ENCODE peak calls at places on chromosomes 7 and 10, in ten cellular contexts. E is neural progenitor cell; S is endodermal cell; F is sigmoid colon; B is pancreas; Q is right atrium auricular region; C is colonic mucosa; G is neuronal stem cell; J is body of pancreas; R is CD4-positive, alpha-beta memory T cell. Y is an unnamed sample. For H3K4me1, the result is how much of the 10 kb centered on the place peaks cover.

GRCh38 chr10:71486465-71487114 is 89.9 kb downstream of the CDH23 start:
- DNase-seq in E (peak), S (peak), F (no peak), B (no peak), Q (peak), C (peak), G (peak), J (no peak), R (peak), Y (peak)

GRCh38 chr7:85090919-85091567 is 95.8 kb downstream of the SEMA3D start:
- DNase-seq in E (no peak), S (no peak), F (no peak), B (no peak), Q (no peak), C (no peak), G (no peak), J (no peak), R (no peak), Y (no peak)

GRCh38 chr7:44911911-44912310 is 26.6 kb upstream of the PURB start:
- DNase-seq in E (no peak), S (no peak), F (no peak), B (no peak), Q (no peak), C (no peak), G (no peak), J (no peak), R (no peak), Y (peak)

GRCh38 chr7:29495618-29496017 is 68.0 kb upstream of the PRR15 start:
- DNase-seq in E (peak), S (peak), F (no peak), B (no peak), Q (no peak), C (no peak), G (no peak), J (no peak), R (no peak), Y (no peak)

GRCh38 chr7:40299097-40299496 is 164.3 kb downstream of the SUGCT start:
- DNase-seq in E (no peak), S (peak), F (no peak), B (no peak), Q (no peak), C (no peak), G (no peak), J (no peak), R (no peak), Y (no peak)

GRCh38 chr7:91759205-91759863 is 121.2 kb downstream of the MTERF1 start:
- DNase-seq in E (peak), S (peak), F (no peak), B (no peak), Q (no peak), C (peak), G (no peak), J (peak), R (no peak), Y (peak)

GRCh38 chr7:92835851-92836488 is 403 bp downstream of the CDK6 start:
- DNase-seq in E (no peak), S (no peak), F (peak), B (peak), Q (no peak), C (peak), G (no peak), J (peak), R (peak), Y (peak)

GRCh38 chr10:99565166-99565565 is 32.4 kb downstream of the NKX2-3 start:
- DNase-seq in E (no peak), S (no peak), F (no peak), B (no peak), Q (no peak), C (no peak), G (no peak), J (no peak), R (no peak), Y (no peak)

GRCh38 chr7:11239311-11239710 is 265.6 kb downstream of the PHF14 start:
- DNase-seq in E (no peak), S (no peak), F (no peak), B (no peak), Q (no peak), C (no peak), G (no peak), J (no peak), R (no peak), Y (no peak)

GRCh38 chr7:44698046-44698580 is 50.5 kb upstream of the ZMIZ2 start:
- DNase-seq in E (no peak), S (no peak), F (no peak), B (no peak), Q (no peak), C (no peak), G (no peak), J (no peak), R (no peak), Y (no peak)

GRCh38 chr7:17446340-17446739 is 147.9 kb downstream of the AHR start:
- DNase-seq in E (no peak), S (no peak), F (no peak), B (no peak), Q (no peak), C (no peak), G (no peak), J (no peak), R (no peak), Y (no peak)

GRCh38 chr10:119207713-119208552 is 562 bp downstream of the GRK5 start:
- DNase-seq in E (peak), S (peak), F (peak), B (peak), Q (peak), C (peak), G (peak), J (peak), R (peak), Y (peak)

GRCh38 chr7:91566333-91566732 is 302.1 kb downstream of the FZD1 start:
- DNase-seq in E (no peak), S (no peak), F (no peak), B (no peak), Q (no peak), C (no peak), G (no peak), J (no peak), R (no peak), Y (no peak)

GRCh38 chr7:36208997-36209813 is 56.2 kb downstream of the EEPD1 start:
- DNase-seq in E (no peak), S (peak), F (peak), B (no peak), Q (no peak), C (no peak), G (no peak), J (no peak), R (peak), Y (no peak)

GRCh38 chr10:64635906-64636305 is 1114.7 kb downstream of the REEP3 start:
- DNase-seq in E (no peak), S (no peak), F (no peak), B (no peak), Q (no peak), C (no peak), G (no peak), J (no peak), R (no peak), Y (no peak)

GRCh38 chr7:79386688-79387422 is 66.6 kb downstream of the MAGI2 start:
- DNase-seq in E (no peak), S (no peak), F (no peak), B (no peak), Q (no peak), C (no peak), G (no peak), J (no peak), R (no peak), Y (no peak)

GRCh38 chr10:133019191-133019590 is 68.5 kb upstream of the ADGRA1 start:
- DNase-seq in E (no peak), S (no peak), F (no peak), B (peak), Q (no peak), C (no peak), G (no peak), J (no peak), R (no peak), Y (no peak)
- H3K4me1 ChIP-seq in E (under half), S (under half), F (under half), B (under half), Q (under half), C (under half), G (under half), J (under half), R (under half), Y (under half)

DNA sequence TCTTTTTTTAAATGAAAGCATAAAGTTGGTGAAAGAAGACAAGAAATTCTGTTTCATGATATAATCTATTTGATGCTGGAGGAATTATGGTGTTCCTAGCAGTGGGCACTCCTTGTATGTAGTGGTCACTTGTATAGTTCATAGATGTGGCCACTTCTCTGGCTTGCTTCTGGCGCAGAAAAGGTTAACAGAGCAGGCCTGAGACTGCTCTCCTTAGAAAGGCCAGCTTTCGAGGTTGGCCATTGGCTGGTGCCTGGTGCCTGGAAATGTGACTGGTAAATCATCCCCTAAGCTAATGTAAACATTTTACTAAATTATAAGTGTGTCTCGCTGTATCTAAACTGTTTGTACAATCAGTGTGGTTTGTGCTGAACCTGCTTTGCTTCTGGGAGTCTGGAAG is 276.1 kb downstream of the PHTF2 start:
- DNase-seq in E (no peak), S (peak), F (no peak), B (no peak), Q (no peak), C (no peak), G (no peak), J (no peak), R (no peak), Y (no peak)
- H3K4me3 ChIP-seq in E (no peak), S (no peak), F (no peak), B (no peak), Q (no peak), C (no peak), G (no peak), J (no peak), R (no peak), Y (no peak)

DNA sequence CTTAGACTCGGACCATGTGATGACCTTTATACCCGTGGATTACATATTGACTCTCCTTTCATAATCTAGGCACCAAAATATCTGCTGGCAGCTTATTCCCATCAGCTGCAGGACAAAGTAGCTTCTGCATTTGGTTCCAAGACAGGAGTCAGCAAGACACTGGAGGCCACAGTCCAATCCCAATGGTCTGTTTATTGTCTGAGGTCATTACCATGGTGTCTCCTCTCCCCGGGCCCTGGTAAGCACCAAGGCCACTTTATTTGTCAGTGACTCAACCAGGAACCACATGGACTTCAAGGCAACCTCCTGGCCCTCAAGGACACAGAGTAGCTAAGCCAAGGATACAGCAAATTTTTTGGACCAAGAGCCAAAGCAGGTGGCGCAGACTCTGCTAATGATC is 36.1 kb downstream of the KCNMA1 start:
- DNase-seq in E (no peak), S (no peak), F (peak), B (no peak), Q (no peak), C (no peak), G (no peak), J (peak), R (no peak), Y (no peak)
- H3K4me1 ChIP-seq in E (under half), S (under half), F (half or more), B (under half), Q (under half), C (under half), G (under half), J (under half), R (under half), Y (under half)

GRCh38 chr7:137844690-137845425 is 1.9 kb downstream of the DGKI start:
- DNase-seq in E (no peak), S (no peak), F (no peak), B (no peak), Q (no peak), C (no peak), G (no peak), J (no peak), R (no peak), Y (no peak)

GRCh38 chr7:137850586-137850985 is 3.8 kb upstream of the DGKI start:
- DNase-seq in E (no peak), S (no peak), F (no peak), B (no peak), Q (no peak), C (no peak), G (no peak), J (no peak), R (no peak), Y (no peak)

GRCh38 chr7:137848095-137848494 is 1.3 kb upstream of the DGKI start:
- DNase-seq in E (no peak), S (no peak), F (no peak), B (no peak), Q (no peak), C (no peak), G (no peak), J (no peak), R (no peak), Y (no peak)

GRCh38 chr7:137846588-137847417 is at the start of gene DGKI:
- DNase-seq in E (peak), S (peak), F (no peak), B (peak), Q (no peak), C (no peak), G (peak), J (no peak), R (no peak), Y (no peak)

GRCh38 chr7:137847418-137848050 is 760 bp upstream of the DGKI start:
- DNase-seq in E (peak), S (peak), F (no peak), B (no peak), Q (no peak), C (no peak), G (no peak), J (no peak), R (no peak), Y (no peak)
- H3K4me3 ChIP-seq in E (peak), S (peak), F (peak), B (no peak), Q (peak), C (no peak), G (peak), J (no peak), R (no peak), Y (no peak)

DNA sequence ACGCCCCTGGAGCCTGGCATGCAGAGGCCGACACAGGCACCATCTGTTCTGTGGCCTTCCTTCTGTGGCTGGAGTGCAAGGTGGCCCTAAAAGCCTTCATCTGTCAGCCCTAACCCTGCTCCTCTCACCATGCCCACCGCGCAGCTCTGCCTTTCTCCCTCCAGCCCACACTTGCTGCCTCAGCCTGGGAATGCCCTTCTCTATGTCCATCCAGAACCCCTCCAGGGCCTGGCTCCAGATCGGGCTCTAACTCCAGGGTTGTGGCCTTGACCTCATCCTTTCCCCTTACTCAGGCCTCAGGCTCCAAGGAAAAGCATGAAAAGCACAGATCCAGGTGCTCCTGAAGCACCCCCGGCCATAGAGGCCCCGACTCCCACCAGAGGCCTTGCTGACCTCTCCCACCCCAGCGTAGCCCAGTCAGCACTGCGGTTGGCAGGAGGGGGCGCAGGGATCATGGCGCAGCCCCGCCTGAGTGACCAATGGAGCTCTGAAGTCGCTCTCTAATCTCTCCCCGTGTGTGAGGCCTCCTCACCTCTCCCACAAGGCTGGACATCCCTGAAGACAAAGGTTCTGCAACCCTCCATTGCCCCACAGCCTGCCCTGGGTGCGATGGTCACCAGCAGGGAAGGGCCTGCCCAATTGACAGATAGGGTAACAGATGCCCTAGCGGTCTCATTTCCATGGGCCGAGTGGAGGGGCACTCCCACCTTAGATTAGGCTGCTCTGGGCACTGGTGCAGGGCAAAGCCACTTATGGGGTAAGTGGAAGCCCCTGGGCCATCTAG is 9.2 kb downstream of the ZCCHC24 start:
- DNase-seq in E (no peak), S (no peak), F (peak), B (no peak), Q (no peak), C (no peak), G (no peak), J (no peak), R (peak), Y (no peak)
- H3K4me1 ChIP-seq in E (under half), S (under half), F (half or more), B (under half), Q (under half), C (under half), G (under half), J (under half), R (under half), Y (under half)